ENCODE peak calls at places on chromosomes 7 and 10, in eight cellular contexts. R is breast epithelium, K is HFF-Myc, B is A549, A is NB4, Y is AG04450, H is H9, D is astrocyte of the cerebellum. G is an unnamed sample.

GRCh38 chr7:75715864-75716263 is 22.9 kb downstream of the HIP1 start:
- DNase-seq in H (no peak), D (no peak), R (no peak), A (no peak), K (no peak), B (no peak), Y (no peak), G (no peak)

GRCh38 chr7:5296627-5297226 is 14.0 kb downstream of the SLC29A4 start:
- DNase-seq in H (peak), D (no peak), Y (no peak), K (no peak), A (no peak), R (no peak), B (no peak), G (no peak)

GRCh38 chr7:55185321-55185802 is 166.5 kb downstream of the EGFR start:
- DNase-seq in Y (no peak), B (no peak), D (no peak), H (no peak), K (no peak), R (no peak), A (no peak), G (no peak)

GRCh38 chr7:24829787-24830186 is 72.5 kb upstream of the GSDME start:
- DNase-seq in Y (no peak), D (no peak), K (no peak), B (no peak), R (no peak), A (no peak), H (no peak), G (no peak)

GRCh38 chr10:44193567-44194220 is 191.2 kb downstream of the CXCL12 start:
- DNase-seq in K (no peak), A (no peak), H (no peak), Y (no peak), R (no peak), B (no peak), D (no peak), G (no peak)

GRCh38 chr7:136229819-136230609 is 252.9 kb upstream of the MTPN start:
- DNase-seq in K (no peak), Y (no peak), R (no peak), D (no peak), B (no peak), A (no peak), H (no peak), G (no peak)

GRCh38 chr7:106086062-106086461 is 26.1 kb downstream of the SYPL1 start:
- DNase-seq in H (no peak), D (no peak), Y (no peak), K (no peak), R (no peak), B (no peak), A (no peak), G (no peak)

GRCh38 chr10:21372651-21373410 is 152.7 kb downstream of the SKIDA1 start:
- DNase-seq in K (peak), B (peak), Y (peak), H (no peak), A (peak), D (peak), R (no peak), G (peak)

GRCh38 chr10:120162471-120162870 is 269.9 kb downstream of the SEC23IP start:
- DNase-seq in R (no peak), K (no peak), Y (no peak), A (no peak), H (no peak), B (no peak), D (no peak), G (no peak)

GRCh38 chr7:154503962-154504550 is 451.9 kb downstream of the DPP6 start:
- DNase-seq in H (no peak), R (no peak), K (peak), A (peak), B (peak), Y (no peak), D (peak), G (no peak)

GRCh38 chr7:94656925-94657731 is 1.2 kb upstream of the SGCE start:
- DNase-seq in A (peak), Y (no peak), R (no peak), B (peak), K (no peak), D (no peak), H (peak), G (no peak)

GRCh38 chr7:77269360-77270075 is 69.9 kb upstream of the FGL2 start:
- DNase-seq in Y (no peak), D (no peak), B (no peak), K (no peak), R (no peak), A (peak), H (no peak), G (no peak)

GRCh38 chr7:47502240-47502877 is 79.6 kb downstream of the TNS3 start:
- DNase-seq in R (no peak), Y (no peak), B (no peak), A (no peak), K (no peak), D (no peak), H (no peak), G (no peak)

GRCh38 chr10:11015371-11015934 is 2.2 kb upstream of the CELF2 start:
- DNase-seq in A (no peak), B (no peak), R (no peak), K (no peak), H (no peak), D (no peak), Y (no peak), G (no peak)

GRCh38 chr10:116211682-116212081 is 61.3 kb downstream of the GFRA1 start:
- DNase-seq in B (no peak), R (no peak), Y (peak), A (no peak), D (peak), H (no peak), K (peak), G (peak)

GRCh38 chr10:100446130-100446761 is 16.6 kb upstream of the WNT8B start:
- DNase-seq in D (no peak), A (peak), H (no peak), B (peak), K (peak), Y (no peak), R (no peak), G (no peak)

GRCh38 chr10:132848951-132849545 is 63.1 kb upstream of the NKX6-2 start:
- DNase-seq in B (no peak), R (peak), H (peak), Y (no peak), A (no peak), K (no peak), D (no peak), G (no peak)

DNA sequence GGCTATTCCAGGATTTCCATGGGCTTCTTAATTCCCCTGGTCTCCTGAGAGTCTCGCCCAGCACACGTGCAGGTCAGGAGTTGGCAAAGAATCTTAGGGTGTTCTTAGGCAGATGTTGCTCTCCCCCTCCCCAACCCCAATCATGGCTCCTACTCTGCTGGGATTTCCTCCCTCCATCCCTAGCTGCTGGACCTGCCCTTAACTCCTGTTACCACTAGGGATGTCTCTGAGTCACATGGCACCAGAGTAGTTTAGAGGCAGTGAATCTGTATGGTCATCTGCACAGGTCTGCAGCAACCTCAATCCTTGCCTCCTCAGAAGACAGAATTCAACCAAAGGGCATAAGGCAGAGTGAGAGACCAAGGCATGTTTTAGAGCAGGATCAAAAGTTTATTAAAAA is 51.8 kb upstream of the CHST3 start:
- DNase-seq in Y (no peak), B (peak), K (no peak), R (no peak), D (no peak), H (no peak), A (no peak), G (no peak)
- TF ChIP-seq CTCF in Y (peak), B (no peak), K (no peak), R (no peak), D (peak), H (peak), A (no peak), G (no peak)

GRCh38 chr10:84076540-84077195 is 62.6 kb upstream of the GHITM start:
- DNase-seq in D (no peak), Y (peak), R (no peak), K (peak), B (peak), H (peak), A (peak), G (no peak)
- TF ChIP-seq CTCF in D (peak), Y (peak), R (no peak), K (peak), B (no peak), H (peak), A (peak), G (peak)

GRCh38 chr10:30836411-30836810 is 195.3 kb downstream of the ZNF438 start:
- DNase-seq in H (no peak), D (no peak), K (no peak), A (no peak), B (no peak), Y (no peak), R (no peak), G (no peak)

GRCh38 chr10:30847199-30847598 is 184.5 kb downstream of the ZNF438 start:
- DNase-seq in Y (no peak), R (no peak), K (no peak), D (no peak), H (no peak), A (no peak), B (no peak), G (no peak)

GRCh38 chr10:30840386-30841074 is 191.1 kb downstream of the ZNF438 start:
- DNase-seq in R (no peak), A (no peak), Y (no peak), H (no peak), B (no peak), K (no peak), D (no peak), G (no peak)

GRCh38 chr10:30847642-30848041 is 184.0 kb downstream of the ZNF438 start:
- DNase-seq in H (no peak), K (no peak), D (no peak), Y (no peak), R (no peak), B (no peak), A (no peak), G (no peak)

GRCh38 chr10:30842185-30842584 is 189.5 kb downstream of the ZNF438 start:
- DNase-seq in A (peak), B (no peak), R (no peak), H (no peak), D (no peak), K (no peak), Y (no peak), G (no peak)
- TF ChIP-seq CTCF in A (no peak), B (no peak), R (no peak), H (no peak), D (no peak), K (peak), Y (no peak), G (no peak)

GRCh38 chr10:24951201-24952145 is 933 bp downstream of the PRTFDC1 start:
- DNase-seq in K (no peak), R (no peak), D (no peak), Y (no peak), H (peak), A (no peak), B (peak), G (no peak)

GRCh38 chr10:24950439-24950838 is 2.0 kb downstream of the PRTFDC1 start:
- DNase-seq in H (no peak), Y (no peak), D (no peak), A (no peak), R (no peak), K (no peak), B (no peak), G (no peak)

GRCh38 chr10:24952701-24953349 is 419 bp upstream of the PRTFDC1 start:
- DNase-seq in D (no peak), H (peak), R (no peak), A (no peak), K (peak), B (peak), Y (no peak), G (no peak)

GRCh38 chr10:24953350-24954074 is 1.1 kb upstream of the PRTFDC1 start:
- DNase-seq in H (no peak), A (no peak), R (no peak), K (no peak), D (no peak), B (no peak), Y (no peak), G (no peak)

DNA sequence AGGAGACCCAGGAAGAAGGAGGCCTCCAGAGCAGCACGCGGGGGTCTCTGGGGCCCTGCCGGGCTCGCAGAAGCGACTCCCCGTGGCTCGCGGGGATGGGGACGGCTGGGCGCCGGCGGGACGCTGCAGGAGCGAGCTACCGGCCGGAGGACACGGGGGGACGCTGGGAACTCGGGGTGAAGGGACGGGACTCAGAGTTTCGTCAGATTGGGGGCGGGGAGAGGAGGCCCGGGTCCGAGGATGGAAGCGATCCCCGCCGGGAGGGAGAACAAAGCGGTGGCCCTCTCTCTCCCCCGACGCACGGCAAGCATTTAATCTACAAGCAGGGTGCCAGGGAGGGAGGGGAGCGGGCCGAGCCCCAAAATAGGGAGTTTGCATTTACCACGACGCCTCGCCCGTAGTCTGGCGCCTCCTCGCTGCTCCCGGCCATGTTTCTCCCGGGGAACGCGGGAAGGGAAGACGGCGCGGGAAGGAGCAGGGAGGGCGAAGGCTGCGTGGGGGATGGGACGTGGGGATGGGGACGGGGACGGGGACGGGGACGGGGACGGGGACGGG is at the start of gene PRTFDC1:
- DNase-seq in K (no peak), A (no peak), D (no peak), Y (no peak), H (peak), B (peak), R (no peak), G (no peak)
- TF ChIP-seq CTCF in K (no peak), A (no peak), D (peak), Y (peak), H (no peak), B (no peak), R (no peak), G (peak)

GRCh38 chr7:20595971-20596370 is 19.5 kb upstream of the ABCB5 start:
- DNase-seq in D (peak), Y (no peak), H (no peak), B (no peak), K (no peak), A (no peak), R (no peak), G (no peak)
- TF ChIP-seq CTCF in D (no peak), Y (no peak), H (no peak), B (no peak), K (no peak), A (no peak), R (no peak), G (no peak)